ENCODE peak calls at places on chromosomes 16 and 17, in five cellular contexts. B, D, X, V and A are unnamed samples.

GRCh38 chr17:17782425-17783120 is 54.2 kb downstream of the SREBF1 start:
- DNase-seq in X (no peak), V (no peak), D (peak; percentile 42), B (no peak), A (no peak)

GRCh38 chr16:14399397-14400284 is 230.4 kb downstream of the PARN start:
- DNase-seq in X (peak; percentile 44), V (peak; percentile 62), D (peak; percentile 31), B (no peak), A (peak; percentile 75)

GRCh38 chr16:53084736-53085538 is 30.1 kb downstream of the CHD9 start:
- DNase-seq in X (no peak), V (no peak), D (no peak), B (no peak), A (no peak)

GRCh38 chr17:6498798-6499540 is 54.7 kb downstream of the PIMREG start:
- DNase-seq in B (no peak), X (no peak), V (no peak), D (no peak), A (no peak)

GRCh38 chr16:86347090-86347489 is 163.2 kb upstream of the FOXF1 start:
- DNase-seq in D (no peak), V (peak; percentile 21), B (no peak), X (no peak), A (no peak)

GRCh38 chr16:57349212-57350031 is 9.2 kb upstream of the CCL22 start:
- DNase-seq in X (no peak), D (no peak), V (no peak), B (peak; percentile 78), A (no peak)

GRCh38 chr17:61904094-61904710 is 23.6 kb downstream of the INTS2 start:
- DNase-seq in B (no peak), V (no peak), D (no peak), X (no peak), A (no peak)

GRCh38 chr17:3879181-3879580 is 13.7 kb downstream of the CAMKK1 start:
- DNase-seq in V (peak; percentile 73), X (peak; percentile 65), B (no peak), D (no peak), A (peak; percentile 77)

GRCh38 chr16:73315645-73316044 is 267.7 kb upstream of the ZFHX3 start:
- DNase-seq in D (no peak), X (no peak), V (no peak), B (no peak), A (no peak)

GRCh38 chr17:64297467-64298088 is 34.5 kb upstream of the TEX2 start:
- DNase-seq in V (no peak), B (no peak), D (no peak), X (no peak), A (no peak)

GRCh38 chr16:5442986-5443385 is 345.4 kb upstream of the EEF2KMT start:
- DNase-seq in D (no peak), V (no peak), B (no peak), X (no peak), A (no peak)
- H3K4me3 ChIP-seq in D (no peak overlapping the region), V (no peak overlapping the region), B (no peak overlapping the region), X (no peak overlapping the region), A (no peak overlapping the region)

GRCh38 chr17:69638516-69638915 is 224.0 kb downstream of the MAP2K6 start:
- DNase-seq in X (peak; percentile 24), D (no peak), B (no peak), V (peak; percentile 12), A (no peak)

GRCh38 chr17:69640073-69640472 is 225.6 kb downstream of the MAP2K6 start:
- DNase-seq in X (no peak), B (no peak), V (no peak), D (no peak), A (no peak)

GRCh38 chr17:69637399-69638165 is 223.1 kb downstream of the MAP2K6 start:
- DNase-seq in X (no peak), B (no peak), V (peak; percentile 81), D (no peak), A (peak; percentile 85)

GRCh38 chr17:69639096-69639495 is 224.6 kb downstream of the MAP2K6 start:
- DNase-seq in X (no peak), V (no peak), D (no peak), B (no peak), A (no peak)

DNA sequence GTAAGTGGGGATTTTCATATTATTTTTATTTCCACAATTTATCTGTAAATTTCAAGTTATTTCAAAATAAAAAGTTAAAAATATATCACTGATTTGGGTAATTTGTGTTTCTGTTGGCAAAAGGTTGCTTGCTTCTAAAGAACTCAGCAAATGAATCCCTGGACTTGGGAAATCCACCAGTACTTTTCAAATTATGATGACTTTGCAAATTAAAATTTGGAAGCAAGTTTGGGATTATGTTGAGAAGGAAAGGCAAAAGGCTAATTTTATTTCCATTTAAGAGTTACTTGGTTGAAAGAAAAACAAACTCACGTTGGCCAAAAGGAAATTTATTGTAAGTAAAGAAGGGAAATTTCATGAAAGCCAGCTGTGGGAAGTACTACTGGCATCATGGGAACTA is 220.3 kb downstream of the MAP2K6 start:
- DNase-seq in X (no peak), V (no peak), B (no peak), D (no peak), A (no peak)
- TF ChIP-seq CTCF in X (no peak), V (no peak), B (no peak), D (no peak), A (no peak)

GRCh38 chr17:57442914-57443571 is 186.7 kb downstream of the MSI2 start:
- DNase-seq in X (peak; percentile 68), D (peak; percentile 43), V (no peak), B (peak; percentile 80), A (no peak)

GRCh38 chr17:57442401-57442823 is 186.1 kb downstream of the MSI2 start:
- DNase-seq in D (no peak), B (no peak), V (peak; percentile 91), X (no peak), A (no peak)

GRCh38 chr17:57438031-57438731 is 181.9 kb downstream of the MSI2 start:
- DNase-seq in X (no peak), D (no peak), V (no peak), B (no peak), A (no peak)

GRCh38 chr17:57441270-57441600 is 184.9 kb downstream of the MSI2 start:
- DNase-seq in V (no peak), X (no peak), D (no peak), B (no peak), A (no peak)

DNA sequence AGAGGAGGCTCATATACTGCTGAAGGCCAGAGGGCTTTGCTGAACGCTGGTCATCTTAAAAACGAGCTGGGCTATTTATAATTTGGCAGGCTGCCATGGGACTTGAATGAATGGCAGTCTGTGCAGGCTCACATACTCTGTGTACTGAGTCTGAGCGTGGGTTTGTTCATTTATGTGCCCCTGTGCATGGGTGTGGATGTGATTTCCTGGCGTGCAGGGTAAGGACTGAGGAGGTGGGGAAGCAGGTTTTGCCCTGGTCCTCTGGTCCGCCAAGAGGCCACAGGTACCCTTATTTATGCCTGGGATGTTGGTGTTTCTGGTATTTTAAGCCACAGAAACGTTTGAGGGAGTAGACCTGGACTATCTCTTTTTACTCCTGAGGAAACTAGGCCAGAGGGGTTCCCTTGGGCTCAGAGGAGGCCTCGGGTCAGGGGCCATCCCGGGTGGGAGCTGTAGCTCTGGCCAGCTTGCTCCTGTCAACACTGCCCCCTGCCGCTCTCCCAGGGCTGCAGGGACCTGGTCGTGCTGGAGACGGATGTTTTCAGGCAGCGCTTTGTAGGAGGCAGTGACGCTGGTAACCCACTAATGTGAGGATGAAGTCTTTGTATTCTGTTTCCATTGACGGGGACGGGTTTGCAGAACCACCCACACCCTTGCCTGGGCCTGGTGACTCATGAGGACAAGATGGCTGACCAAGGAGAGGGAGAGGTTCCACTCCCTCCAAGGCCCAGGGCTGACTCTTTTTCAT is 184.4 kb downstream of the MSI2 start:
- DNase-seq in X (peak; percentile 85), V (peak; percentile 88), B (no peak), D (peak; percentile 83), A (peak; percentile 77)
- H3K4me3 ChIP-seq in X (peak overlapping the region; percentile 7), V (no peak overlapping the region), B (no peak overlapping the region), D (no peak overlapping the region), A (no peak overlapping the region)

GRCh38 chr16:10122546-10122945 is 59.7 kb downstream of the GRIN2A start:
- DNase-seq in V (no peak), D (no peak), X (no peak), B (no peak), A (no peak)
- TF ChIP-seq CTCF in V (no peak), D (no peak), X (peak; percentile 26), B (no peak), A (peak; percentile 28)

DNA sequence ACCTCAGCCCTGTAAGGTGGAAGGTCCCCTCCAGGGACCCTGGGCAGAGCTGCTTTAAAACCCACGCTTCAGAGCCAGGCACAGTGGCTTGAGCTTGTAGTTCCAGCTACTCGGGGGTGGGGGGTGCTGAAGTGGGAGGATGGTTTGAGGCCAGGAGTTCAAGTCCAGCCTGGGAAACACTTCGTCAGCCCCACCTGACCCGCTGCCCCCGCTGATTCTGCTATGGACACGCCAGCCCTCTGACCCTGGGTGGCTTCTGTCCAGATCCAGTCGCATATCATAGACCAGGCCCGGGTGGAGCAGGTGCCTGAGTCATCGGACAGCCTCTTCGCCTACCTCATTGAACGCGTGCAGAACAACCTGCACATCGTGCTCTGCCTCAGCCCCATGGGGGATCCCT is 35.2 kb upstream of the KDM6B start:
- DNase-seq in V (no peak), D (no peak), B (no peak), X (no peak), A (no peak)
- H3K4me3 ChIP-seq in V (no peak overlapping the region), D (no peak overlapping the region), B (no peak overlapping the region), X (no peak overlapping the region), A (no peak overlapping the region)

GRCh38 chr16:572865-573650 is 3.3 kb downstream of the PIGQ start:
- DNase-seq in V (no peak), X (no peak), B (no peak), D (no peak), A (no peak)
- TF ChIP-seq CTCF in V (no peak), X (no peak), B (no peak), D (no peak), A (no peak)

GRCh38 chr17:67449065-67449464 is 72.0 kb downstream of the PITPNC1 start:
- DNase-seq in D (no peak), V (no peak), B (no peak), X (no peak), A (no peak)
- H3K4me3 ChIP-seq in D (no peak overlapping the region), V (no peak overlapping the region), B (no peak overlapping the region), X (no peak overlapping the region), A (no peak overlapping the region)

GRCh38 chr17:31803494-31804213 is 55.4 kb downstream of the COPRS start:
- DNase-seq in V (peak; percentile 52), X (no peak), D (no peak), B (peak; percentile 10), A (no peak)
- TF ChIP-seq CTCF in V (no peak), X (no peak), D (no peak), B (no peak), A (no peak)

GRCh38 chr16:2472885-2473284 is 1.8 kb downstream of the NTN3 start:
- DNase-seq in D (no peak), V (no peak), B (no peak), X (no peak), A (no peak)
- H3K4me3 ChIP-seq in D (no peak overlapping the region), V (no peak overlapping the region), B (no peak overlapping the region), X (no peak overlapping the region), A (no peak overlapping the region)

DNA sequence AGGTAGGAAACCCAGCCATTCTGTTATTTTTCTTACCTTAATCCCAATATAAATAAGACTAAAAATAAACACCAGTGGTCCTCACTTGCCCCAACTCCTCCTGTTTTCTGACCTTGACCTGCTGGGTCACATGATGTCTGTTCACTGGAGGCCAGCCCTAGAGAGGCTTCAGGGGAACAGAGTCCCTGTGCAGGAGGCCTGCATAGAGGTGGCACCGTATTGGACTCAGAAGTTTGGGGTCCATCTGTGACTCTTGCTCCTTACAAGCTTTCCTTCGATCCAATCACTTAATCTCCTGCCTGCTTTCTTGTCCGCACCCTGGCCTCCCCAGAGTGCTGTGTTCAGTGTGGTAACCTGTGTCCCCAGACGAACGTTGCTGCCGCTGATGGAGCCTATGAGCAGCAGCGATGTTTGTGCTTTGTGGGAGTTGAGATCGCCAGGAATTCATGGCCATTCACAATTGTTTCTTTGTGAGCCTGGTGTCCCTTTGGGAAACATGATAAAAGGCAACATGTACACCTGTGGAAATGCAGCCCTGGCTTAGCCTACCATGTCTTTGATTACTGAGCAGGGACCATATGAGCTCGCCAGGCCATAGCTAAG is 4.7 kb downstream of the IGSF6 start:
- DNase-seq in B (no peak), V (no peak), D (no peak), X (no peak), A (no peak)
- TF ChIP-seq CTCF in B (no peak), V (no peak), D (no peak), X (no peak), A (no peak)